ENCODE peak calls at places on chromosome 16, in eight cellular contexts. N, X, L, W, U, K, D and V are unnamed samples.

GRCh38 chr16:76931186-76931585 is 259.8 kb upstream of the MON1B start:
- DNase-seq in X (no peak), L (no peak), U (no peak), K (no peak), D (no peak), N (no peak), W (no peak), V (no peak)

GRCh38 chr16:83273504-83274173 is 534.1 kb upstream of the HSBP1 start:
- DNase-seq in U (no peak), W (no peak), K (no peak), L (no peak), X (no peak), D (no peak), N (no peak), V (no peak)

GRCh38 chr16:84983308-84983707 is 28.0 kb downstream of the ZDHHC7 start:
- DNase-seq in N (no peak), X (no peak), K (no peak), D (no peak), W (peak; percentile 45), U (no peak), L (no peak), V (no peak)

GRCh38 chr16:48441106-48441505 is 55.9 kb upstream of the SIAH1 start:
- DNase-seq in U (no peak), L (no peak), N (no peak), X (no peak), K (no peak), D (no peak), W (no peak), V (no peak)

GRCh38 chr16:53766304-53767016 is 62.5 kb downstream of the FTO start:
- DNase-seq in X (peak; percentile 46), D (no peak), U (no peak), L (no peak), W (peak; percentile 52), K (no peak), N (no peak), V (no peak)

GRCh38 chr16:12392585-12393089 is 411.1 kb downstream of the CPPED1 start:
- DNase-seq in L (no peak), K (peak; percentile 42), W (no peak), U (no peak), N (no peak), X (no peak), D (no peak), V (no peak)

GRCh38 chr16:3518292-3518982 is 17.6 kb downstream of the CLUAP1 start:
- DNase-seq in W (no peak), L (no peak), N (no peak), X (no peak), D (no peak), U (no peak), K (no peak), V (no peak)

GRCh38 chr16:22813946-22814325 is at the start of gene HS3ST2:
- DNase-seq in L (peak; percentile 22), K (peak; percentile 9), X (peak; percentile 67), W (no peak), D (peak; percentile 21), N (peak; percentile 35), U (peak; percentile 80), V (no peak)

GRCh38 chr16:87423429-87423828 is 31.3 kb downstream of the MAP1LC3B start:
- DNase-seq in N (no peak), D (no peak), W (no peak), X (no peak), K (no peak), L (no peak), U (no peak), V (no peak)

GRCh38 chr16:87420401-87421368 is 28.5 kb downstream of the MAP1LC3B start:
- DNase-seq in K (no peak), X (no peak), L (no peak), D (no peak), N (no peak), U (no peak), W (no peak), V (no peak)

GRCh38 chr16:87421369-87421912 is 29.3 kb downstream of the MAP1LC3B start:
- DNase-seq in L (no peak), D (no peak), U (no peak), N (no peak), X (no peak), W (no peak), K (no peak), V (no peak)

GRCh38 chr16:87419971-87420370 is 27.8 kb downstream of the MAP1LC3B start:
- DNase-seq in L (no peak), N (no peak), X (no peak), W (no peak), D (no peak), K (no peak), U (no peak), V (no peak)

DNA sequence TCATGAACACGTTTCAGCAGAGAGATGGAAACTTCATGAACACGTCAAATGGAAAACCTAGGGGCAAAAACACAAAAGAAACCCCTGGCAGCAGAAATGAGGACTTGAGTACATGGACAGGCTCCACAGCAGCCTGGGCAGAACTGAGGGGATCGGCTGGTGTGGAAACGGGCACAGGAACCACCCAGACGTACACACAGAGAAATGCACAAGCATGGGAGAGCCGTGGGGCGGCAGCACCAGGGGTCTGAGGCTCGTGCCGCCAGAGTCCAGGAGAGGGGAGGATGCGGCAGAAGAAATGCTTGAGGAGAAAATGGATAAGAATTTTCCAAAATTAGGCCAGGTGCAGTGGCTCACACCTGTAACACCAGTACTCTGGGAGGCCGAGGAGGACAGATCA is 30.0 kb downstream of the MAP1LC3B start:
- DNase-seq in K (no peak), N (no peak), L (no peak), D (no peak), X (no peak), U (no peak), W (no peak), V (no peak)
- H3K36me3 ChIP-seq in K (no peaks in the 10 kb centered on the region), N (peaks cover 64% of the 10 kb centered on the region), L (peaks cover 7% of the 10 kb centered on the region), D (peaks cover 71% of the 10 kb centered on the region), X (no peaks in the 10 kb centered on the region), U (peaks cover 22% of the 10 kb centered on the region), W (no peaks in the 10 kb centered on the region), V (peaks cover 23% of the 10 kb centered on the region)

GRCh38 chr16:10870137-10870776 is 6.7 kb upstream of the CIITA start:
- DNase-seq in X (no peak), W (no peak), D (no peak), L (no peak), U (no peak), N (no peak), K (no peak), V (no peak)

GRCh38 chr16:10868089-10868488 is 8.9 kb upstream of the CIITA start:
- DNase-seq in D (no peak), X (no peak), W (no peak), N (no peak), K (no peak), L (no peak), U (no peak), V (no peak)

GRCh38 chr16:10867199-10867598 is 9.8 kb upstream of the CIITA start:
- DNase-seq in K (no peak), L (no peak), D (no peak), X (no peak), U (no peak), N (no peak), W (no peak), V (no peak)

GRCh38 chr16:10870808-10871156 is 6.2 kb upstream of the CIITA start:
- DNase-seq in W (no peak), N (no peak), D (no peak), K (no peak), X (no peak), L (no peak), U (no peak), V (no peak)

DNA sequence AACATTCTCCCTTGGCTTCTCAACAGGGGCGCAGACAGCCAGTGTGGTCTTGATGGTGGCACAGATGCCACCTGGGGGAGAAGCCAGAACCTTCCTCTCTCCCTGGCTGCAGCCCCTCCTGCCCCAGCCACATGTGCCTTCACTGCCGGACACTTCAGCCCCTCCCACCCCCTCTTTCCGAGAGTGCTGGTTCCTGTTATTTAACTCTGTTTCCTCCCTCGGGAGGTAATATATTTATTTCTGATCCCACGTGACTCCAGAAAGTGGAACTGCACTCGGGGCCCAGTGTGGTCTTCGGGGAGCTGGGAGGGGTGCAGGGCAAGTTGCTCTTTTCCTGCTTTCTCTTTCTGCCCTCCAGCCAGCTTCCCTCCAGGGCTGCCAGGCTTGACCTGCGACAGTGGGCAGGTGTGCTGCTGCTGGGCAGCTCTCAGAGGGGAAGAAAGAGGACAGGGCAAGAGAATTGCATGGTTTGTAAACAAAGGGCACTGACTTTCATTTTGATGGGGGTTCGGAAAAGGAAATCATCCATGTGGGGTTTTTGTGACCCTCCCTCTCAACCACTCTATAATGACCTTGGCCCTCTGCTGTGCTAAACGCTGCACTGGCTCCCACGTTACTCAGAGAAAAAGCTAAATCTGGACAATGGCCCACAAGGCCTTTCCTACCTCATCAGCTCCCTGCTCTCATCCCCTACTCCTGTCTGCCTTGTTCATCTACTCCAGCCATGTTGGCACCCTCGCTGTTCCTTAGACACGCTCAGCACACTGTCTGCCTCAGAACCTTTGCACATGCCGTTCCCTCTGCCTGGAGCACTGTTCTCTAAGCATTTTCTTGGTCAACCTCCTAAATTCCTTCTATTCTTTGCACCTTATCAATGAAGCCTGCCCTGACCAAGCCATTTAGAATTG is 8.2 kb upstream of the CIITA start:
- DNase-seq in N (peak; percentile 52), U (no peak), D (no peak), K (no peak), X (no peak), L (peak; percentile 32), W (no peak), V (no peak)
- TF ChIP-seq CTCF in N (no peak), U (no peak), D (no peak), K (no peak), X (no peak), L (no peak), W (no peak), V (no peak)

GRCh38 chr16:1455190-1456171 is 11.1 kb upstream of the CCDC154 start:
- DNase-seq in N (no peak), X (no peak), W (no peak), D (no peak), U (no peak), L (no peak), K (no peak), V (no peak)

GRCh38 chr16:1452530-1452929 is 8.2 kb upstream of the CCDC154 start:
- DNase-seq in U (no peak), N (no peak), L (no peak), D (no peak), W (no peak), X (no peak), K (no peak), V (no peak)

GRCh38 chr16:1451702-1452392 is 7.5 kb upstream of the CCDC154 start:
- DNase-seq in N (no peak), U (no peak), L (no peak), W (no peak), K (no peak), X (no peak), D (no peak), V (no peak)

GRCh38 chr16:1454561-1454960 is 10.2 kb upstream of the CCDC154 start:
- DNase-seq in K (no peak), U (no peak), X (no peak), N (no peak), L (no peak), W (no peak), D (no peak), V (no peak)

GRCh38 chr16:1453316-1453715 is 9.0 kb upstream of the CCDC154 start:
- DNase-seq in W (no peak), L (no peak), N (no peak), D (no peak), U (no peak), K (no peak), X (no peak), V (no peak)
- H3K36me3 ChIP-seq in W (no peaks in the 10 kb centered on the region), L (no peaks in the 10 kb centered on the region), N (peaks cover 98% of the 10 kb centered on the region), D (peaks cover 99% of the 10 kb centered on the region), U (peaks cover 8% of the 10 kb centered on the region), K (no peaks in the 10 kb centered on the region), X (no peaks in the 10 kb centered on the region), V (peaks cover 17% of the 10 kb centered on the region)

DNA sequence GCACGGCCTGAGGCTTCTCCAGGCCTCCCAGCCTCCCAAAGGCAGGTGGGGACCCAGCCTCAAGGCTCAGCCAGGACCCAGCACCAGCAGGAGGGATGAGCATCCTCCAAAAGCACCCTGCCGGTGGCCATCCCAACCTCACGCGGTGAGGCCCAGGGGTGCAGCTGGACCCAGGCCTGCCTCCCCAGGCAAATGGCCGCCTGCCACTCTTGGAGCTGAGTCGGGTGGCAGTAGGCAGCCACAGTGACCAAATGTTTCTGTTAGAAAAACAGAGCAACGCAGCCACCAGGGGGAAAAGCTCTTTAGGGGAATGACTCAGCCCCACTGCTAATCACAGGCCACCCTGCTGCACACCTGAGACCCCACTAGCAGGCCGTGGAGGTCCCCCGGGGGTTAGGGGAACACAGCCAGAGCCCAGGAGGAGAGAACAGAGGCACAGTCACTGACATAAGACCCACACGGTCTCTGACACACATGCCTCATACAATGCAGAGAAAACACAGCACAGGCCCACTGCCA is 12.5 kb downstream of the BCAR1 start:
- DNase-seq in X (no peak), K (no peak), N (no peak), L (no peak), D (no peak), U (no peak), W (no peak), V (no peak)
- TF ChIP-seq CTCF in X (peak; percentile 7), K (peak; percentile 32), N (peak; percentile 31), L (no peak), D (peak; percentile 22), U (peak; percentile 13), W (peak; percentile 28), V (no peak)